ENCODE peak calls at places on chromosomes 7 and 10, in four cellular contexts. T, Y, E and Q are unnamed samples.
A peak's percentile ranks its signal among the peaks of the same experiment; 100 is the strongest.

GRCh38 chr10:77360121-77360520 is 277.5 kb downstream of the KCNMA1 start:
- DNase-seq in T (no peak), Y (no peak), E (no peak), Q (no peak)

GRCh38 chr7:116525298-116525912 is 569 bp downstream of the CAV1 start:
- DNase-seq in T (peak; percentile 56), Y (no peak), E (no peak), Q (no peak)

GRCh38 chr10:94320285-94320914 is 42.3 kb downstream of the NOC3L start:
- DNase-seq in T (peak; percentile 70), Y (no peak), E (peak; percentile 70), Q (peak; percentile 27)

GRCh38 chr10:117537436-117537903 is 5.1 kb upstream of the EMX2 start:
- DNase-seq in T (peak; percentile 32), Y (no peak), E (peak; percentile 13), Q (no peak)

GRCh38 chr7:72183835-72184234 is 228.3 kb downstream of the CALN1 start:
- DNase-seq in T (peak; percentile 41), Y (no peak), E (peak; percentile 5), Q (no peak)

GRCh38 chr10:87642486-87642885 is 17.2 kb upstream of the PAPSS2 start:
- DNase-seq in T (no peak), Y (no peak), E (no peak), Q (no peak)

GRCh38 chr7:86190347-86190746 is 453.4 kb upstream of the GRM3 start:
- DNase-seq in T (no peak), Y (no peak), E (no peak), Q (no peak)

GRCh38 chr7:20799566-20800377 is 13.1 kb upstream of the SP8 start:
- DNase-seq in T (no peak), Y (no peak), E (no peak), Q (no peak)

GRCh38 chr10:588246-589165 is 101.0 kb downstream of the DIP2C start:
- DNase-seq in T (no peak), Y (no peak), E (no peak), Q (no peak)

GRCh38 chr10:110279062-110279986 is 25.4 kb downstream of the SMNDC1 start:
- DNase-seq in T (peak; percentile 68), Y (no peak), E (peak; percentile 69), Q (no peak)

GRCh38 chr10:87734987-87735827 is 75.5 kb downstream of the PAPSS2 start:
- DNase-seq in T (peak; percentile 54), Y (no peak), E (peak; percentile 44), Q (no peak)

GRCh38 chr7:84274029-84274638 is 79.5 kb upstream of the SEMA3A start:
- DNase-seq in T (peak; percentile 26), Y (no peak), E (no peak), Q (no peak)

GRCh38 chr10:52744057-52744819 is 28.3 kb downstream of the MBL2 start:
- DNase-seq in T (no peak), Y (no peak), E (no peak), Q (no peak)

GRCh38 chr7:45710271-45711160 is 136.3 kb downstream of the ADCY1 start:
- DNase-seq in T (no peak), Y (no peak), E (no peak), Q (peak; percentile 5)

GRCh38 chr7:77327932-77328628 is 88.1 kb downstream of the GSAP start:
- DNase-seq in T (no peak), Y (no peak), E (peak; percentile 42), Q (no peak)

GRCh38 chr7:132116369-132116768 is 459.9 kb downstream of the PLXNA4 start:
- DNase-seq in T (no peak), Y (no peak), E (no peak), Q (no peak)

GRCh38 chr7:45993621-45994020 is 72.5 kb upstream of the IGFBP3 start:
- DNase-seq in T (no peak), Y (no peak), E (no peak), Q (no peak)

GRCh38 chr7:7761340-7761973 is 43.0 kb upstream of the RPA3 start:
- DNase-seq in T (peak; percentile 67), Y (no peak), E (peak; percentile 50), Q (no peak)

GRCh38 chr10:133325392-133325760 is 11.3 kb downstream of the CALY start:
- DNase-seq in T (no peak), Y (no peak), E (no peak), Q (no peak)

GRCh38 chr7:93145324-93145723 is 2.9 kb downstream of the SAMD9L start:
- DNase-seq in T (no peak), Y (no peak), E (no peak), Q (no peak)

GRCh38 chr10:69065406-69066361 is 22.2 kb upstream of the SRGN start:
- DNase-seq in T (peak; percentile 88), Y (no peak), E (no peak), Q (peak; percentile 29)

GRCh38 chr10:5234106-5234877 is 37.7 kb downstream of the AKR1C4 start:
- DNase-seq in T (no peak), Y (no peak), E (peak; percentile 38), Q (no peak)

GRCh38 chr7:29102554-29103151 is 43.7 kb downstream of the CPVL start:
- DNase-seq in T (peak; percentile 59), Y (no peak), E (peak; percentile 72), Q (no peak)

GRCh38 chr7:150788474-150789269 is 11.5 kb downstream of the TMEM176B start:
- DNase-seq in T (no peak), Y (no peak), E (no peak), Q (no peak)

GRCh38 chr10:56035489-56035888 is 325.6 kb downstream of the ZWINT start:
- DNase-seq in T (no peak), Y (no peak), E (no peak), Q (no peak)

GRCh38 chr7:17301491-17302101 is 3.1 kb downstream of the AHR start:
- DNase-seq in T (peak; percentile 57), Y (no peak), E (peak; percentile 51), Q (no peak)

GRCh38 chr10:125121003-125121402 is 39.4 kb downstream of the CTBP2 start:
- DNase-seq in T (no peak), Y (no peak), E (no peak), Q (no peak)

GRCh38 chr10:129883637-129884389 is 80.3 kb downstream of the EBF3 start:
- DNase-seq in T (no peak), Y (no peak), E (no peak), Q (no peak)

GRCh38 chr10:10677479-10677878 is 340.2 kb upstream of the CELF2 start:
- DNase-seq in T (peak; percentile 82), Y (no peak), E (peak; percentile 26), Q (no peak)

GRCh38 chr7:141654551-141654950 is 47.4 kb downstream of the DENND11 start:
- DNase-seq in T (peak; percentile 68), Y (peak; percentile 34), E (peak; percentile 54), Q (no peak)

GRCh38 chr10:2262878-2263277 is 525.6 kb upstream of the ADARB2 start:
- DNase-seq in T (no peak), Y (no peak), E (no peak), Q (no peak)

GRCh38 chr10:89502556-89502955 is 32.8 kb downstream of the SLC16A12 start:
- DNase-seq in T (no peak), Y (no peak), E (no peak), Q (no peak)

GRCh38 chr7:157009170-157009777 is 1.2 kb downstream of the MNX1 start:
- DNase-seq in T (no peak), Y (no peak), E (no peak), Q (no peak)